ENCODE peak calls at places on chromosomes 2 and 18, in eight cellular contexts. One of them, this sample, is unnamed.

GRCh38 chr18:36089001-36089400 is 21.6 kb upstream of the RPRD1A start:
- DNase-seq in B cell: no peak
- DNase-seq in GM03348: no peak
- DNase-seq in astrocyte of the spinal cord: no peak
- DNase-seq in HT-29: no peak
- DNase-seq in NCI-H748 treated with DMSO at 0.1 percent for 48 hours: no peak
- DNase-seq in MCF 10A: peak
- DNase-seq in fibroblast of lung: no peak
- DNase-seq in this sample: no peak

GRCh38 chr2:240895656-240896388 is at the start of gene MAB21L4:
- DNase-seq in fibroblast of lung: no peak
- DNase-seq in B cell: no peak
- DNase-seq in astrocyte of the spinal cord: no peak
- DNase-seq in MCF 10A: no peak
- DNase-seq in NCI-H748 treated with DMSO at 0.1 percent for 48 hours: no peak
- DNase-seq in HT-29: peak
- DNase-seq in GM03348: no peak
- DNase-seq in this sample: no peak

GRCh38 chr18:24987933-24988840 is 363.8 kb downstream of the ZNF521 start:
- DNase-seq in fibroblast of lung: no peak
- DNase-seq in MCF 10A: peak
- DNase-seq in HT-29: no peak
- DNase-seq in B cell: no peak
- DNase-seq in NCI-H748 treated with DMSO at 0.1 percent for 48 hours: no peak
- DNase-seq in GM03348: no peak
- DNase-seq in astrocyte of the spinal cord: no peak
- DNase-seq in this sample: no peak

GRCh38 chr2:238504181-238504711 is 77.5 kb downstream of the ASB1 start:
- DNase-seq in HT-29: no peak
- DNase-seq in astrocyte of the spinal cord: no peak
- DNase-seq in fibroblast of lung: no peak
- DNase-seq in GM03348: no peak
- DNase-seq in MCF 10A: no peak
- DNase-seq in B cell: peak
- DNase-seq in NCI-H748 treated with DMSO at 0.1 percent for 48 hours: peak
- DNase-seq in this sample: no peak

GRCh38 chr2:179538406-179538805 is 273.8 kb upstream of the SESTD1 start:
- DNase-seq in B cell: no peak
- DNase-seq in NCI-H748 treated with DMSO at 0.1 percent for 48 hours: no peak
- DNase-seq in MCF 10A: peak
- DNase-seq in GM03348: peak
- DNase-seq in fibroblast of lung: peak
- DNase-seq in astrocyte of the spinal cord: no peak
- DNase-seq in HT-29: no peak
- DNase-seq in this sample: no peak

GRCh38 chr2:225415809-225416208 is 16.3 kb downstream of the NYAP2 start:
- DNase-seq in B cell: no peak
- DNase-seq in astrocyte of the spinal cord: no peak
- DNase-seq in GM03348: no peak
- DNase-seq in NCI-H748 treated with DMSO at 0.1 percent for 48 hours: no peak
- DNase-seq in MCF 10A: no peak
- DNase-seq in fibroblast of lung: no peak
- DNase-seq in HT-29: no peak
- DNase-seq in this sample: no peak

GRCh38 chr2:72035518-72036172 is 112.0 kb downstream of the CYP26B1 start:
- DNase-seq in HT-29: no peak
- DNase-seq in GM03348: no peak
- DNase-seq in MCF 10A: peak
- DNase-seq in B cell: no peak
- DNase-seq in astrocyte of the spinal cord: no peak
- DNase-seq in fibroblast of lung: peak
- DNase-seq in NCI-H748 treated with DMSO at 0.1 percent for 48 hours: no peak
- DNase-seq in this sample: peak

GRCh38 chr2:74405994-74406583 is 15.3 kb downstream of the C2orf81 start:
- DNase-seq in MCF 10A: no peak
- DNase-seq in fibroblast of lung: no peak
- DNase-seq in astrocyte of the spinal cord: no peak
- DNase-seq in GM03348: no peak
- DNase-seq in HT-29: no peak
- DNase-seq in B cell: peak
- DNase-seq in NCI-H748 treated with DMSO at 0.1 percent for 48 hours: no peak
- DNase-seq in this sample: no peak

GRCh38 chr18:31684279-31685096 is at the start of gene B4GALT6:
- DNase-seq in astrocyte of the spinal cord: peak
- DNase-seq in HT-29: no peak
- DNase-seq in MCF 10A: peak
- DNase-seq in B cell: no peak
- DNase-seq in GM03348: peak
- DNase-seq in fibroblast of lung: peak
- DNase-seq in NCI-H748 treated with DMSO at 0.1 percent for 48 hours: peak
- DNase-seq in this sample: peak

GRCh38 chr2:191303349-191304005 is 58.3 kb downstream of the MYO1B start:
- DNase-seq in fibroblast of lung: no peak
- DNase-seq in HT-29: no peak
- DNase-seq in NCI-H748 treated with DMSO at 0.1 percent for 48 hours: peak
- DNase-seq in MCF 10A: no peak
- DNase-seq in astrocyte of the spinal cord: no peak
- DNase-seq in GM03348: no peak
- DNase-seq in B cell: no peak
- DNase-seq in this sample: no peak

GRCh38 chr18:44887227-44887631 is 206.5 kb downstream of the SETBP1 start:
- DNase-seq in astrocyte of the spinal cord: peak
- DNase-seq in GM03348: peak
- DNase-seq in MCF 10A: peak
- DNase-seq in B cell: peak
- DNase-seq in fibroblast of lung: no peak
- DNase-seq in NCI-H748 treated with DMSO at 0.1 percent for 48 hours: no peak
- DNase-seq in HT-29: no peak
- DNase-seq in this sample: no peak

GRCh38 chr18:36809590-36810381 is 19.0 kb downstream of the TPGS2 start:
- DNase-seq in GM03348: peak
- DNase-seq in fibroblast of lung: peak
- DNase-seq in NCI-H748 treated with DMSO at 0.1 percent for 48 hours: peak
- DNase-seq in MCF 10A: peak
- DNase-seq in HT-29: peak
- DNase-seq in B cell: peak
- DNase-seq in astrocyte of the spinal cord: peak
- DNase-seq in this sample: peak

GRCh38 chr2:229212241-229212640 is 58.8 kb downstream of the PID1 start:
- DNase-seq in HT-29: no peak
- DNase-seq in B cell: no peak
- DNase-seq in fibroblast of lung: no peak
- DNase-seq in MCF 10A: no peak
- DNase-seq in astrocyte of the spinal cord: no peak
- DNase-seq in GM03348: no peak
- DNase-seq in NCI-H748 treated with DMSO at 0.1 percent for 48 hours: no peak
- DNase-seq in this sample: no peak

GRCh38 chr2:131046580-131047274 is 46.5 kb downstream of the FAM168B start:
- DNase-seq in astrocyte of the spinal cord: no peak
- DNase-seq in NCI-H748 treated with DMSO at 0.1 percent for 48 hours: no peak
- DNase-seq in GM03348: no peak
- DNase-seq in fibroblast of lung: no peak
- DNase-seq in HT-29: no peak
- DNase-seq in B cell: no peak
- DNase-seq in MCF 10A: no peak
- DNase-seq in this sample: no peak

GRCh38 chr2:63425606-63426005 is 162.7 kb downstream of the WDPCP start:
- DNase-seq in astrocyte of the spinal cord: no peak
- DNase-seq in NCI-H748 treated with DMSO at 0.1 percent for 48 hours: no peak
- DNase-seq in HT-29: no peak
- DNase-seq in GM03348: peak
- DNase-seq in MCF 10A: no peak
- DNase-seq in fibroblast of lung: no peak
- DNase-seq in B cell: no peak
- DNase-seq in this sample: no peak